ENCODE peak calls at places on chromosomes 5 and 9, in seven cellular contexts. B, J, H, F, W, N and A are unnamed samples.

GRCh38 chr9:130215341-130216119 is 43.3 kb downstream of the NCS1 start:
- DNase-seq in B (no peak), J (no peak), H (no peak), F (no peak), W (no peak), N (no peak), A (no peak)

GRCh38 chr5:109453251-109453650 is 43.5 kb upstream of the PJA2 start:
- DNase-seq in B (no peak), J (no peak), H (no peak), F (no peak), W (no peak), N (no peak), A (no peak)

GRCh38 chr9:99140685-99141314 is 35.9 kb downstream of the TGFBR1 start:
- DNase-seq in B (no peak), J (no peak), H (peak), F (peak), W (peak), N (peak), A (no peak)

GRCh38 chr5:87268126-87268969 is 665 bp downstream of the RASA1 start:
- DNase-seq in B (peak), J (peak), H (no peak), F (peak), W (peak), N (peak), A (peak)

GRCh38 chr9:137605146-137606004 is at the start of gene ARRDC1:
- DNase-seq in B (peak), J (peak), H (peak), F (peak), W (peak), N (peak), A (peak)

GRCh38 chr5:149486726-149487635 is 64.3 kb downstream of the CSNK1A1 start:
- DNase-seq in B (no peak), J (no peak), H (no peak), F (no peak), W (no peak), N (peak), A (no peak)

GRCh38 chr9:106717686-106718085 is 145.3 kb upstream of the ZNF462 start:
- DNase-seq in B (no peak), J (no peak), H (no peak), F (no peak), W (no peak), N (no peak), A (no peak)

GRCh38 chr5:133399247-133399891 is 213.0 kb downstream of the FSTL4 start:
- DNase-seq in B (no peak), J (no peak), H (no peak), F (no peak), W (no peak), N (no peak), A (no peak)

GRCh38 chr9:131298816-131299215 is 9.3 kb downstream of the PLPP7 start:
- DNase-seq in B (no peak), J (no peak), H (no peak), F (no peak), W (no peak), N (no peak), A (no peak)

GRCh38 chr9:21141427-21141882 is at the start of gene IFNW1:
- DNase-seq in B (no peak), J (no peak), H (no peak), F (peak), W (no peak), N (no peak), A (no peak)

GRCh38 chr5:54570923-54571322 is 53.4 kb downstream of the SNX18 start:
- DNase-seq in B (no peak), J (no peak), H (no peak), F (no peak), W (no peak), N (no peak), A (no peak)

GRCh38 chr5:8766448-8766847 is 779.4 kb downstream of the SEMA5A start:
- DNase-seq in B (no peak), J (no peak), H (no peak), F (peak), W (no peak), N (no peak), A (no peak)

GRCh38 chr5:150599917-150600511 is 40.4 kb upstream of the SYNPO start:
- DNase-seq in B (no peak), J (no peak), H (no peak), F (peak), W (peak), N (no peak), A (no peak)

GRCh38 chr5:158942217-158942616 is 157.5 kb downstream of the EBF1 start:
- DNase-seq in B (no peak), J (no peak), H (no peak), F (no peak), W (no peak), N (no peak), A (no peak)

GRCh38 chr5:55850839-55851674 is at the start of gene IL31RA:
- DNase-seq in B (no peak), J (no peak), H (no peak), F (no peak), W (no peak), N (peak), A (no peak)

GRCh38 chr5:149410721-149411432 is 31.8 kb upstream of the IL17B start:
- DNase-seq in B (no peak), J (no peak), H (no peak), F (no peak), W (no peak), N (peak), A (no peak)

GRCh38 chr5:128487041-128487440 is 51.0 kb downstream of the FBN2 start:
- DNase-seq in B (no peak), J (no peak), H (no peak), F (no peak), W (no peak), N (no peak), A (no peak)

GRCh38 chr9:35675732-35676392 is 2.1 kb downstream of the CA9 start:
- DNase-seq in B (no peak), J (no peak), H (no peak), F (peak), W (no peak), N (no peak), A (no peak)

GRCh38 chr5:43691893-43692292 is 88.9 kb downstream of the NNT start:
- DNase-seq in B (no peak), J (no peak), H (no peak), F (no peak), W (no peak), N (no peak), A (no peak)

GRCh38 chr9:86626802-86627201 is 272.6 kb upstream of the TUT7 start:
- DNase-seq in B (no peak), J (no peak), H (no peak), F (no peak), W (no peak), N (peak), A (no peak)

GRCh38 chr5:55344392-55344992 is 36.7 kb downstream of the MTREX start:
- DNase-seq in B (no peak), J (no peak), H (peak), F (peak), W (peak), N (peak), A (no peak)

GRCh38 chr5:168186289-168187074 is 105.0 kb upstream of the WWC1 start:
- DNase-seq in B (no peak), J (no peak), H (no peak), F (no peak), W (no peak), N (no peak), A (no peak)

GRCh38 chr5:150540615-150541396 is 32.9 kb downstream of the NDST1 start:
- DNase-seq in B (no peak), J (no peak), H (no peak), F (no peak), W (no peak), N (peak), A (no peak)

GRCh38 chr5:64165500-64166200 is at the start of gene RNF180:
- DNase-seq in B (no peak), J (no peak), H (no peak), F (peak), W (no peak), N (no peak), A (peak)

GRCh38 chr9:128548876-128549275 is 3.5 kb upstream of the SPTAN1 start:
- DNase-seq in B (no peak), J (no peak), H (no peak), F (no peak), W (peak), N (no peak), A (no peak)

GRCh38 chr5:149517461-149518122 is 33.6 kb downstream of the CSNK1A1 start:
- DNase-seq in B (no peak), J (no peak), H (no peak), F (no peak), W (no peak), N (no peak), A (no peak)

GRCh38 chr9:126756876-126757415 is 47.9 kb upstream of the ZBTB43 start:
- DNase-seq in B (no peak), J (no peak), H (no peak), F (peak), W (no peak), N (no peak), A (no peak)

GRCh38 chr5:98206566-98206965 is 566.9 kb upstream of the RGMB start:
- DNase-seq in B (no peak), J (no peak), H (no peak), F (no peak), W (no peak), N (no peak), A (no peak)

GRCh38 chr9:20358201-20358600 is 264.1 kb downstream of the MLLT3 start:
- DNase-seq in B (no peak), J (no peak), H (no peak), F (no peak), W (no peak), N (no peak), A (no peak)

GRCh38 chr5:140342896-140343295 is 3.5 kb downstream of the HBEGF start:
- DNase-seq in B (no peak), J (no peak), H (no peak), F (no peak), W (no peak), N (no peak), A (no peak)

GRCh38 chr9:134134949-134135342 is 936 bp upstream of the WDR5 start:
- DNase-seq in B (no peak), J (no peak), H (no peak), F (no peak), W (no peak), N (no peak), A (no peak)

GRCh38 chr9:83978992-83979811 is 813 bp downstream of the HNRNPK start:
- DNase-seq in B (peak), J (no peak), H (peak), F (peak), W (peak), N (peak), A (peak)

GRCh38 chr5:147188200-147189108 is 46.4 kb upstream of the STK32A start:
- DNase-seq in B (no peak), J (no peak), H (no peak), F (peak), W (peak), N (peak), A (peak)

DNA sequence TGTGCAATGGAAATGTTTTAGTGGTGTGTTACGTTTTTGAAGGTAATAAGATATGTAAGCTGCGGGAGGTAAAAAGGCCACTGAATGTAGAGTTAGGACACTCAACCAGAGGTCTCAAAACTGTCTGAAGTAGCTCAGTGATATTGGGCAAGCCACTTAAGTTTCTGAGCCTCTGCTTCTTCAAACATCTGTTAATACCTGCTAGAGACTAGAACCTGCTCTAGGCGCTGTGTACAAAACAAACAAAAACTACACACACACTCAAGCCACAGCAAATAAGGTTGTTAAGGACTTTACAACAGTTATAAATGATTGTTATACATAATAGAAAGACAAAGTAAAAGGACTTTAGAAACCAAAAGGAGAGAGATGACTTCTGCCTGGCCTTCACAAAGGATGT is 24.6 kb upstream of the FAM240B start:
- DNase-seq in B (no peak), J (no peak), H (no peak), F (no peak), W (no peak), N (no peak), A (no peak)
- TF ChIP-seq TAF1 in B (no peak), J (no peak), H (no peak), F (no peak), W (no peak), N (no peak), A (no peak)

GRCh38 chr5:40442346-40442745 is 237.4 kb upstream of the PTGER4 start:
- DNase-seq in B (no peak), J (no peak), H (no peak), F (no peak), W (no peak), N (peak), A (no peak)
- TF ChIP-seq TAF1 in B (no peak), J (no peak), H (no peak), F (no peak), W (no peak), N (no peak), A (no peak)

GRCh38 chr9:115593587-115594091 is 475.7 kb upstream of the TNC start:
- DNase-seq in B (no peak), J (no peak), H (no peak), F (peak), W (peak), N (peak), A (peak)

GRCh38 chr9:115596743-115597080 is 478.8 kb upstream of the TNC start:
- DNase-seq in B (no peak), J (no peak), H (no peak), F (no peak), W (no peak), N (no peak), A (no peak)

GRCh38 chr9:115597330-115597729 is 479.4 kb upstream of the TNC start:
- DNase-seq in B (no peak), J (no peak), H (no peak), F (no peak), W (no peak), N (no peak), A (no peak)

GRCh38 chr9:115595951-115596742 is 478.2 kb upstream of the TNC start:
- DNase-seq in B (no peak), J (no peak), H (no peak), F (no peak), W (no peak), N (no peak), A (no peak)

GRCh38 chr9:115594551-115594950 is 476.6 kb upstream of the TNC start:
- DNase-seq in B (no peak), J (no peak), H (no peak), F (no peak), W (no peak), N (no peak), A (no peak)
- TF ChIP-seq TAF1 in B (no peak), J (no peak), H (no peak), F (no peak), W (no peak), N (no peak), A (no peak)

GRCh38 chr5:15203376-15203775 is 296.6 kb upstream of the FBXL7 start:
- DNase-seq in B (no peak), J (no peak), H (no peak), F (no peak), W (no peak), N (no peak), A (no peak)

GRCh38 chr5:15206133-15206532 is 293.8 kb upstream of the FBXL7 start:
- DNase-seq in B (no peak), J (no peak), H (no peak), F (no peak), W (no peak), N (no peak), A (no peak)

GRCh38 chr5:15214010-15214409 is 286.0 kb upstream of the FBXL7 start:
- DNase-seq in B (no peak), J (no peak), H (no peak), F (no peak), W (no peak), N (no peak), A (no peak)

GRCh38 chr5:15215056-15215455 is 284.9 kb upstream of the FBXL7 start:
- DNase-seq in B (no peak), J (no peak), H (no peak), F (no peak), W (no peak), N (no peak), A (no peak)

DNA sequence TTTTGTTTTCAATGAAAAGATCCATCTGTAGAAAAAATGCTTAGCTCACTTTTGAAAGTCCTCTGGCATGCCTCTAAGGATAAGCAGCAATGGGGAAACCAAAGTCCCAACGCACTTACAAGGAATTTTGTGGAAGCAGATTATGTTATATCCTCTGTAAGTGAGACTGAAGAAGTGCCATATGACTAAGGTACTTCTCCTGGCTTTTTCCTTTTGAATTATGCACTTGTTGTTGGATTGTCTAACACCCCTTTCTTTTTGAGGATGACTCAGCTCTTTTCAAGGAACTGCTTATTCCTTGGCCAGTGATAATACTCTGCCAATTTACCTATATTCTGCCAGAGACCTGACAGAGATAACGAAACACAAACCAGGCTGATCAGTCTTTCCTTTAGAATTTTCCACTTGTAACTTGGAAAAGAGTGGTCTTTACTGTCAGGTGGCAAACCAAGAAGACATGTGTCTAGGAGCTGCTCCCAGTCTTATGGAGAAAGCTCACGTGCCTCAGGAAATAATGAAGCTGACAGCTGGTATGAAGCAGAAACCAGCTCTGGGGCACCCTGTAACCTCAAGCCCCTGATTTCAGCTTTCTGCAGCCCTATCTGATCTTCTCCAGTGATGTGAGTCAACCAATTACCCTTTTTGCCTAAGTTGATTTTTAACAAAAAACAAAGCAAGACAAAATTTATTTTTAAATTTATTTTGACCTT is 290.8 kb upstream of the FBXL7 start:
- DNase-seq in B (no peak), J (no peak), H (no peak), F (peak), W (no peak), N (no peak), A (no peak)
- TF ChIP-seq TAF1 in B (no peak), J (no peak), H (no peak), F (no peak), W (no peak), N (no peak), A (no peak)

GRCh38 chr5:53034832-53035231 is 45.7 kb downstream of the ITGA2 start:
- DNase-seq in B (no peak), J (no peak), H (no peak), F (no peak), W (no peak), N (no peak), A (no peak)

GRCh38 chr5:53038196-53038847 is 49.2 kb downstream of the ITGA2 start:
- DNase-seq in B (no peak), J (no peak), H (no peak), F (no peak), W (no peak), N (no peak), A (no peak)

GRCh38 chr5:53035868-53036381 is 46.8 kb downstream of the ITGA2 start:
- DNase-seq in B (no peak), J (no peak), H (no peak), F (no peak), W (peak), N (no peak), A (no peak)

GRCh38 chr5:53039855-53040254 is 50.7 kb downstream of the ITGA2 start:
- DNase-seq in B (no peak), J (no peak), H (no peak), F (no peak), W (no peak), N (no peak), A (no peak)

GRCh38 chr5:53037141-53037859 is 48.1 kb downstream of the ITGA2 start:
- DNase-seq in B (no peak), J (no peak), H (no peak), F (no peak), W (no peak), N (no peak), A (no peak)
- TF ChIP-seq TAF1 in B (no peak), J (no peak), H (no peak), F (no peak), W (no peak), N (no peak), A (no peak)

DNA sequence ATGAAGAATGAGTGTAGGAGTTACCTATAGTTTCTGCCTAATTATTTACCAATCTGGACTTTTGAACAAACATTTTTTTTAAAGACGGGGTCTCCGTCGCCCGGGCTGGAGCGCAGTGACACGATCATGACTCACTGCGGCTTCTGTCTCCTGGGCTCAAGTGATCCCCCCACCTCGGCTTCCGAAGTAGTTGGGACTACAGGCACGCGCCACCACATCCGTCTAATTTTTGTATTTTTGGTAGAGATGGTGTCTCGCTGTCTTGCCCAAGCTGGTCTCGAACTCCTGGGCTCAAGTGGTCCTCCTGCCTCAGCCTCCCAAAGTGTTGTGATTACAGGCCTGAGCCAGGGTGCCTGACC is 1.5 kb downstream of the CTNNA1 start:
- DNase-seq in B (no peak), J (no peak), H (no peak), F (no peak), W (no peak), N (no peak), A (no peak)
- TF ChIP-seq TAF1 in B (no peak), J (no peak), H (no peak), F (no peak), W (no peak), N (no peak), A (no peak)

DNA sequence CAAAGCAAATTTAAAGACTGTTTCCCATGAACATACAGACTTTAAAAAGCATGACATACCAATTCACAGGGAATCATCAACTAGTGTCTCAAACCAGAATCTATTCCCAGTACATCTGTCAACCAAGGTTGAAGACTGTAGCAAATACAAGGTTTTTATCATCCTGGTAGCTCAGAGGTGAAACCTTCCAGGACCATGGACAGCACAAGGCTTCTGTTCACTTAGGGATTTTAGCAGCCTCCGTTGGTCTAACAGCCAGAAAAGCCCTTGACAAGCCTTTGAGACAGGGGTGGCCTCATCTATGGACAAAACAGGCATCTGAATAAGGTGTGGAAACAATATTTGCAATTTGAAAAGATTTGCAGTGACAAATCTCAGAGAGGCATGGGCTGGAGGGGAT is 119.0 kb downstream of the TRIM32 start:
- DNase-seq in B (no peak), J (no peak), H (no peak), F (no peak), W (no peak), N (no peak), A (no peak)
- TF ChIP-seq TAF1 in B (no peak), J (no peak), H (no peak), F (no peak), W (no peak), N (no peak), A (no peak)

DNA sequence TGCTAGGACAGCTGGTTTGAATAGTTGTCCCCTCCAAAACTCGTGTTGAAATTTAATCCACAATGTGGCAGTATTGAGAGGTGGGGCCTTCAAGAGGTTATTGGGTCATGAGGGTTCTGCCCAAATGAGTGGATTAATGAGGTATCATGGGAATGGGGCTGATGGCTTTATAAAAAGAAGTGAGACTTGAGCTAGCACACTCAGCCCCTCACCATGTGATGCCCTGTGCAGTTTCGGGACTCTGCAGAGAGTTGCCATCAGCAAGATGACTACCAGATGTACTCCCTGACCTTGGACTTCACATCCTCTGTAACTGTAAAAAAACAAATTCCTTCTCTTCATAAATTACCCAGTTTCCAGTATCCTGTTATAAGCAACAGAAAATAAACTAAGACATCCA is 33.1 kb downstream of the RANBP6 start:
- DNase-seq in B (no peak), J (no peak), H (no peak), F (no peak), W (no peak), N (no peak), A (no peak)
- TF ChIP-seq TAF1 in B (no peak), J (no peak), H (no peak), F (no peak), W (no peak), N (no peak), A (no peak)